ENCODE peak calls at places on chromosomes 16 and 17, in six cellular contexts. C is left lung; V is dorsolateral prefrontal cortex; F is lower leg skin; U is fibroblast of mammary gland; N is CD8-positive, alpha-beta T cell. R is an unnamed sample.

GRCh38 chr16:27226476-27226875 is 23.1 kb downstream of the KDM8 start:
- DNase-seq in C (no peak), V (no peak), F (no peak), U (no peak), N (no peak), R (no peak)

GRCh38 chr17:17017343-17018014 is 24.8 kb upstream of the MPRIP start:
- DNase-seq in C (no peak), V (no peak), F (no peak), U (no peak), N (no peak), R (no peak)

GRCh38 chr17:78124836-78125137 is 3.8 kb downstream of the TMC6 start:
- DNase-seq in C (no peak), V (no peak), F (no peak), U (no peak), N (no peak), R (no peak)

GRCh38 chr17:68020451-68020779 is 15.1 kb upstream of the KPNA2 start:
- DNase-seq in C (no peak), V (no peak), F (no peak), U (peak; percentile 10), N (no peak), R (peak; percentile 46)

GRCh38 chr17:42667088-42667951 is 8.2 kb downstream of the TUBG2 start:
- DNase-seq in C (peak; percentile 67), V (no peak), F (no peak), U (peak; percentile 89), N (no peak), R (no peak)

GRCh38 chr16:78770353-78771091 is 671.1 kb downstream of the WWOX start:
- DNase-seq in C (peak; percentile 68), V (peak; percentile 70), F (peak; percentile 68), U (peak; percentile 39), N (peak; percentile 79), R (peak; percentile 27)

GRCh38 chr16:23143391-23143790 is 5.9 kb downstream of the USP31 start:
- DNase-seq in C (no peak), V (no peak), F (no peak), U (no peak), N (no peak), R (no peak)

GRCh38 chr17:4109424-4109823 is 33.4 kb downstream of the ZZEF1 start:
- DNase-seq in C (no peak), V (no peak), F (no peak), U (no peak), N (no peak), R (no peak)

GRCh38 chr16:17396762-17397498 is 73.8 kb downstream of the XYLT1 start:
- DNase-seq in C (no peak), V (no peak), F (peak; percentile 29), U (peak; percentile 42), N (peak; percentile 26), R (no peak)

DNA sequence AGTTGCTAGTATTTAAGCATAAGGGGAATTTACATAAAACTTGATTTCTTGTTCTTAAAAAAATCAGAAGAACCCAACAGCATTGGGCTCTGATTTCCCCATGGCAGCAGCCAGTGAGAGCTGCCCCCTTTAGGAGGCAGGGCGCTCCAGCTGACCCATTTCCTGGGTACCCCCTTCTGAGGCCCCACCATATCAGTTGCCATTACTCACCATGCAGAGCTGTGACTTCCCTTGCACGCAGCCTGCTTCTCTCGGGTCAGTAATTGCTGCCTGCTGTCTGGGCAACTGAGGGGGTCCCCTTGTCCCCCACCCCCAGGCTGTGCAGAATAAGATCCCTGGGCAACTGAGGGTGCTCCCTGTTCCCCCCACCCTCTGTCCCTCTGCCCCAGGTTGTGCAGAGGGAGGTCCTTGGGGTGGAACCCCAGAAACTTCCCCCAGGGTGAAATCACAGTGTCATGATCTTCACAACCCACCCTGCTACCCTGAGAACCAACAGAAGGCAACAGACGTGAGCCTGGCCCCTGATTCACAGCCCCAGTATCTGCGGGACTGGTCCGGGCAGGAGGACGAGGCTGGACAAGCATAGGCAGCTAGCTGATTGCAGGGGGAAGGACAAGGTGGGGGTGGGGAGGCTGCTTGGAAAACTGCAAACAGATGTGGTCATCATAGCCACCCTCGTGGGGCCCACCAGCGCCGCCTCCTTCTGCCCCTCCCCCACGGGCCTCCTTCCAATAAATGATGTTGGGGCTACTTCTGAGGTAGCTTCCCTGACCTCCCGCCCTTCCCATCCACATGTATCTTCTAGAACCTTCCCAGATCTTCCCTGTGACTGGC is 12.0 kb upstream of the CDC42EP4 start:
- DNase-seq in C (no peak), V (no peak), F (no peak), U (peak; percentile 62), N (no peak), R (no peak)
- TF ChIP-seq CTCF in C (no peak), V (no peak), F (no peak), U (no peak), N (no peak), R (no peak)

GRCh38 chr17:73584049-73584448 is 60.2 kb downstream of the SDK2 start:
- DNase-seq in C (no peak), V (no peak), F (no peak), U (no peak), N (no peak), R (no peak)

GRCh38 chr17:73586153-73586906 is 57.9 kb downstream of the SDK2 start:
- DNase-seq in C (no peak), V (no peak), F (no peak), U (no peak), N (no peak), R (no peak)

GRCh38 chr17:73586921-73587680 is 57.1 kb downstream of the SDK2 start:
- DNase-seq in C (no peak), V (peak; percentile 26), F (no peak), U (no peak), N (no peak), R (no peak)

GRCh38 chr17:73584987-73585386 is 59.3 kb downstream of the SDK2 start:
- DNase-seq in C (no peak), V (no peak), F (no peak), U (no peak), N (no peak), R (no peak)

DNA sequence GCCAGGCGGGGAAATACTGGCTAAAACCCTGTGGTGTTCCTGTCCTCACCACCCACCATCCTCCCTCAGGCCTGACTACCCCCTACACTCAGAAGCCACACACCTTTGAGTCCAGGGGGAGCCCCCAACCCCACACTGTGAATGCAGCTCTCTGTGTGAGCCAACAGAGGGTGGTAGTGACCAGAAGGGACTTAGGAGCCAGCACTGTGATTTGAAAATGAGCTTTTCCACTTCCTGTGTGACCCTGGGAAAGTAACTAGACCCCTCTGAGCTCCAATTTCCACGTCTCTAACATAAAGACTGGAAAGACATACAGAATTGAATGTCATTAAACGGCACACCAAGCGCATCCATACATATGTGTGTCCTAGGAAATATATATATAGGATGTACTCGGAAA is 58.7 kb downstream of the SDK2 start:
- DNase-seq in C (no peak), V (no peak), F (no peak), U (no peak), N (no peak), R (no peak)
- TF ChIP-seq CTCF in C (no peak), V (no peak), F (no peak), U (peak; percentile 9), N (no peak), R (peak; percentile 23)

GRCh38 chr17:83067718-83068261 is 11.6 kb upstream of the METRNL start:
- DNase-seq in C (peak; percentile 5), V (no peak), F (no peak), U (no peak), N (no peak), R (no peak)
- TF ChIP-seq CTCF in C (no peak), V (no peak), F (no peak), U (no peak), N (no peak), R (no peak)

GRCh38 chr17:7856081-7856791 is 1.1 kb downstream of the NAA38 start:
- DNase-seq in C (peak; percentile 50), V (no peak), F (no peak), U (peak; percentile 57), N (peak; percentile 43), R (no peak)

GRCh38 chr17:7855643-7856080 is 796 bp downstream of the TMEM88 start:
- DNase-seq in C (peak; percentile 44), V (no peak), F (no peak), U (no peak), N (no peak), R (no peak)

GRCh38 chr17:7857724-7858486 is at the start of gene CYB5D1:
- DNase-seq in C (peak; percentile 92), V (peak; percentile 87), F (peak; percentile 94), U (peak; percentile 93), N (peak; percentile 85), R (no peak)

GRCh38 chr17:7858487-7858832 is 657 bp downstream of the CYB5D1 start:
- DNase-seq in C (peak; percentile 44), V (no peak), F (no peak), U (peak; percentile 48), N (peak; percentile 22), R (no peak)

GRCh38 chr17:7856840-7857723 is at the start of gene NAA38:
- DNase-seq in C (peak; percentile 98), V (peak; percentile 92), F (peak; percentile 98), U (peak; percentile 100), N (peak; percentile 90), R (peak; percentile 68)
- TF ChIP-seq CTCF in C (no peak), V (peak; percentile 62), F (no peak), U (peak; percentile 33), N (no peak), R (peak; percentile 18)

GRCh38 chr17:49775546-49776260 is 11.8 kb upstream of the FAM117A start:
- DNase-seq in C (no peak), V (no peak), F (no peak), U (no peak), N (no peak), R (no peak)

GRCh38 chr17:49779730-49780220 is 8.7 kb upstream of the KAT7 start:
- DNase-seq in C (no peak), V (no peak), F (no peak), U (peak; percentile 97), N (no peak), R (no peak)

GRCh38 chr17:49777577-49777976 is 10.9 kb upstream of the KAT7 start:
- DNase-seq in C (no peak), V (no peak), F (no peak), U (no peak), N (no peak), R (no peak)

GRCh38 chr17:49776864-49777263 is 11.6 kb upstream of the KAT7 start:
- DNase-seq in C (no peak), V (no peak), F (no peak), U (no peak), N (no peak), R (no peak)
- TF ChIP-seq CTCF in C (no peak), V (no peak), F (no peak), U (no peak), N (no peak), R (no peak)

GRCh38 chr17:82648761-82649474 is 674 bp upstream of the WDR45B start:
- DNase-seq in C (peak; percentile 70), V (no peak), F (peak; percentile 56), U (peak; percentile 4), N (no peak), R (peak; percentile 61)

GRCh38 chr17:82645516-82645915 is 2.7 kb downstream of the WDR45B start:
- DNase-seq in C (no peak), V (no peak), F (no peak), U (peak; percentile 66), N (no peak), R (no peak)

GRCh38 chr17:82649501-82650261 is 1.4 kb upstream of the WDR45B start:
- DNase-seq in C (no peak), V (no peak), F (no peak), U (no peak), N (no peak), R (no peak)

GRCh38 chr17:82648165-82648668 is at the start of gene WDR45B:
- DNase-seq in C (peak; percentile 95), V (peak; percentile 88), F (peak; percentile 89), U (peak; percentile 95), N (peak; percentile 87), R (peak; percentile 96)

GRCh38 chr17:82647593-82648164 is 565 bp downstream of the WDR45B start:
- DNase-seq in C (no peak), V (no peak), F (no peak), U (no peak), N (peak; percentile 43), R (no peak)
- TF ChIP-seq CTCF in C (no peak), V (no peak), F (no peak), U (no peak), N (peak; percentile 18), R (no peak)

R was measured in D721Med.